ENCODE peak calls at places on chromosome X, in seven cellular contexts. G is psoas muscle; L is activated CD4-positive, alpha-beta T cell treated with anti-CD3 and anti-CD28 coated beads for 36 hours; Q is right cardiac atrium; Y is RWPE2; K is CD8-positive, alpha-beta T cell; V is natural killer cell treated with Interleukin-12 subunit alpha and Interleukin-12 subunit beta and Interleukin-15 and Interleukin-18, amount 100 ng/mL, for 72 hours. Z is an unnamed sample.

GRCh38 chrX:153903238-153903980 is 1.1 kb upstream of the AVPR2 start:
- ATAC-seq in G (no peak), L (no peak), Q (peak), Y (no peak), K (no peak), V (no peak), Z (no peak)

GRCh38 chrX:117839544-117839943 is 277.1 kb downstream of the KLHL13 start:
- ATAC-seq in G (no peak), L (no peak), Q (no peak), Y (no peak), K (no peak), V (no peak), Z (no peak)

GRCh38 chrX:109535578-109535977 is 1.1 kb upstream of the NXT2 start:
- ATAC-seq in G (no peak), L (no peak), Q (no peak), Y (no peak), K (no peak), V (no peak), Z (no peak)

GRCh38 chrX:114038358-114038757 is 545.5 kb upstream of the HTR2C start:
- ATAC-seq in G (no peak), L (no peak), Q (no peak), Y (no peak), K (no peak), V (no peak), Z (no peak)

GRCh38 chrX:63506320-63506719 is 155.2 kb upstream of the SPIN4 start:
- ATAC-seq in G (no peak), L (no peak), Q (no peak), Y (no peak), K (no peak), V (no peak), Z (peak)

GRCh38 chrX:68721546-68721945 is 74.1 kb downstream of the STARD8 start:
- ATAC-seq in G (no peak), L (no peak), Q (no peak), Y (no peak), K (no peak), V (no peak), Z (no peak)

GRCh38 chrX:19953145-19953544 is 37.7 kb downstream of the BCLAF3 start:
- ATAC-seq in G (no peak), L (no peak), Q (no peak), Y (no peak), K (no peak), V (no peak), Z (no peak)

GRCh38 chrX:357035-357692 is 29.5 kb downstream of the PPP2R3B start:
- ATAC-seq in G (no peak), L (peak), Q (no peak), Y (no peak), K (peak), V (no peak), Z (no peak)

GRCh38 chrX:21932277-21932996 is 8.1 kb upstream of the SMS start:
- ATAC-seq in G (peak), L (peak), Q (peak), Y (peak), K (no peak), V (peak), Z (peak)

GRCh38 chrX:131633285-131633917 is 89.5 kb downstream of the OR13H1 start:
- ATAC-seq in G (peak), L (peak), Q (peak), Y (peak), K (no peak), V (peak), Z (peak)

GRCh38 chrX:145715641-145716138 is 101.9 kb upstream of the SLITRK2 start:
- ATAC-seq in G (no peak), L (no peak), Q (no peak), Y (no peak), K (no peak), V (no peak), Z (no peak)

GRCh38 chrX:141714680-141715079 is 16.1 kb upstream of the SPANXD start:
- ATAC-seq in G (no peak), L (no peak), Q (no peak), Y (no peak), K (no peak), V (no peak), Z (no peak)

GRCh38 chrX:137031517-137032377 is 2.0 kb downstream of the GPR101 start:
- ATAC-seq in G (no peak), L (peak), Q (peak), Y (no peak), K (peak), V (peak), Z (peak)

Z was measured in esophagus mucosa.